ENCODE peak calls at places on chromosomes 13 and 19, in six cellular contexts. One of them, this sample, is unnamed.

GRCh38 chr19:54674021-54674617 is 11.3 kb downstream of the LILRB4 start:
- DNase-seq in AG10803: peak; percentile 23
- DNase-seq in IMR-90: no peak
- DNase-seq in globus pallidus: no peak
- DNase-seq in stimulated activated CD8-positive, alpha-beta memory T cell treated with anti-CD3 and anti-CD28 coated beads, Interleukin-4, amount 100 ng/mL, for 1 hour: no peak
- DNase-seq in WTC11: no peak
- DNase-seq in this sample: no peak

GRCh38 chr13:62094937-62095336 is 679.3 kb upstream of the PCDH20 start:
- DNase-seq in AG10803: no peak
- DNase-seq in IMR-90: no peak
- DNase-seq in WTC11: no peak
- DNase-seq in globus pallidus: no peak
- DNase-seq in stimulated activated CD8-positive, alpha-beta memory T cell treated with anti-CD3 and anti-CD28 coated beads, Interleukin-4, amount 100 ng/mL, for 1 hour: no peak
- DNase-seq in this sample: no peak

GRCh38 chr13:83352391-83352790 is 529.9 kb downstream of the SLITRK1 start:
- DNase-seq in stimulated activated CD8-positive, alpha-beta memory T cell treated with anti-CD3 and anti-CD28 coated beads, Interleukin-4, amount 100 ng/mL, for 1 hour: no peak
- DNase-seq in globus pallidus: no peak
- DNase-seq in WTC11: no peak
- DNase-seq in AG10803: no peak
- DNase-seq in IMR-90: no peak
- DNase-seq in this sample: peak; percentile 2

GRCh38 chr13:84776578-84776977 is 894.3 kb upstream of the SLITRK1 start:
- DNase-seq in stimulated activated CD8-positive, alpha-beta memory T cell treated with anti-CD3 and anti-CD28 coated beads, Interleukin-4, amount 100 ng/mL, for 1 hour: no peak
- DNase-seq in IMR-90: no peak
- DNase-seq in AG10803: no peak
- DNase-seq in globus pallidus: no peak
- DNase-seq in WTC11: no peak
- DNase-seq in this sample: no peak

GRCh38 chr13:20294497-20294896 is 62.4 kb upstream of the GJB6 start:
- DNase-seq in stimulated activated CD8-positive, alpha-beta memory T cell treated with anti-CD3 and anti-CD28 coated beads, Interleukin-4, amount 100 ng/mL, for 1 hour: no peak
- DNase-seq in IMR-90: no peak
- DNase-seq in AG10803: no peak
- DNase-seq in globus pallidus: no peak
- DNase-seq in WTC11: peak; percentile 43
- DNase-seq in this sample: no peak

GRCh38 chr13:40777166-40777956 is 6.4 kb upstream of the MRPS31 start:
- DNase-seq in stimulated activated CD8-positive, alpha-beta memory T cell treated with anti-CD3 and anti-CD28 coated beads, Interleukin-4, amount 100 ng/mL, for 1 hour: no peak
- DNase-seq in AG10803: peak; percentile 46
- DNase-seq in IMR-90: peak; percentile 37
- DNase-seq in WTC11: peak; percentile 28
- DNase-seq in globus pallidus: peak; percentile 64
- DNase-seq in this sample: peak; percentile 36

GRCh38 chr19:35760711-35761349 is 2.9 kb downstream of the PROSER3 start:
- DNase-seq in globus pallidus: no peak
- DNase-seq in IMR-90: no peak
- DNase-seq in AG10803: no peak
- DNase-seq in WTC11: no peak
- DNase-seq in stimulated activated CD8-positive, alpha-beta memory T cell treated with anti-CD3 and anti-CD28 coated beads, Interleukin-4, amount 100 ng/mL, for 1 hour: no peak
- DNase-seq in this sample: no peak

GRCh38 chr13:94704347-94705080 is 7.8 kb downstream of the SOX21 start:
- DNase-seq in IMR-90: no peak
- DNase-seq in AG10803: no peak
- DNase-seq in globus pallidus: no peak
- DNase-seq in stimulated activated CD8-positive, alpha-beta memory T cell treated with anti-CD3 and anti-CD28 coated beads, Interleukin-4, amount 100 ng/mL, for 1 hour: no peak
- DNase-seq in WTC11: peak; percentile 32
- DNase-seq in this sample: no peak

GRCh38 chr19:52190679-52191293 is 934 bp downstream of the PPP2R1A start:
- DNase-seq in WTC11: peak; percentile 38
- DNase-seq in stimulated activated CD8-positive, alpha-beta memory T cell treated with anti-CD3 and anti-CD28 coated beads, Interleukin-4, amount 100 ng/mL, for 1 hour: no peak
- DNase-seq in AG10803: peak; percentile 46
- DNase-seq in globus pallidus: no peak
- DNase-seq in IMR-90: peak; percentile 46
- DNase-seq in this sample: peak; percentile 40

GRCh38 chr19:44356383-44357111 is at the start of gene ZNF112:
- DNase-seq in IMR-90: peak; percentile 91
- DNase-seq in globus pallidus: peak; percentile 98
- DNase-seq in stimulated activated CD8-positive, alpha-beta memory T cell treated with anti-CD3 and anti-CD28 coated beads, Interleukin-4, amount 100 ng/mL, for 1 hour: no peak
- DNase-seq in AG10803: peak; percentile 89
- DNase-seq in WTC11: peak; percentile 91
- DNase-seq in this sample: peak; percentile 90

GRCh38 chr19:12681074-12681987 is at the start of gene DHPS:
- DNase-seq in IMR-90: peak; percentile 98
- DNase-seq in WTC11: peak; percentile 92
- DNase-seq in globus pallidus: peak; percentile 93
- DNase-seq in stimulated activated CD8-positive, alpha-beta memory T cell treated with anti-CD3 and anti-CD28 coated beads, Interleukin-4, amount 100 ng/mL, for 1 hour: peak; percentile 73
- DNase-seq in AG10803: peak; percentile 98
- DNase-seq in this sample: peak; percentile 96

GRCh38 chr13:50123862-50124535 is 108.8 kb downstream of the KCNRG start:
- DNase-seq in stimulated activated CD8-positive, alpha-beta memory T cell treated with anti-CD3 and anti-CD28 coated beads, Interleukin-4, amount 100 ng/mL, for 1 hour: peak; percentile 61
- DNase-seq in WTC11: peak; percentile 87
- DNase-seq in IMR-90: peak; percentile 97
- DNase-seq in globus pallidus: peak; percentile 97
- DNase-seq in AG10803: peak; percentile 98
- DNase-seq in this sample: peak; percentile 87

GRCh38 chr13:33186851-33187250 is 98.7 kb downstream of the STARD13 start:
- DNase-seq in globus pallidus: no peak
- DNase-seq in AG10803: no peak
- DNase-seq in IMR-90: peak; percentile 89
- DNase-seq in stimulated activated CD8-positive, alpha-beta memory T cell treated with anti-CD3 and anti-CD28 coated beads, Interleukin-4, amount 100 ng/mL, for 1 hour: no peak
- DNase-seq in WTC11: no peak
- DNase-seq in this sample: peak; percentile 94

GRCh38 chr13:31697290-31697689 is 42.0 kb upstream of the RXFP2 start:
- DNase-seq in stimulated activated CD8-positive, alpha-beta memory T cell treated with anti-CD3 and anti-CD28 coated beads, Interleukin-4, amount 100 ng/mL, for 1 hour: no peak
- DNase-seq in IMR-90: no peak
- DNase-seq in WTC11: no peak
- DNase-seq in globus pallidus: no peak
- DNase-seq in AG10803: peak; percentile 24
- DNase-seq in this sample: peak; percentile 23

GRCh38 chr19:56083668-56084067 is 37.4 kb downstream of the ZNF787 start:
- DNase-seq in AG10803: no peak
- DNase-seq in WTC11: no peak
- DNase-seq in IMR-90: no peak
- DNase-seq in globus pallidus: no peak
- DNase-seq in stimulated activated CD8-positive, alpha-beta memory T cell treated with anti-CD3 and anti-CD28 coated beads, Interleukin-4, amount 100 ng/mL, for 1 hour: no peak
- DNase-seq in this sample: no peak

GRCh38 chr13:39253774-39254173 is 215.5 kb downstream of the NHLRC3 start:
- DNase-seq in AG10803: peak; percentile 3
- DNase-seq in stimulated activated CD8-positive, alpha-beta memory T cell treated with anti-CD3 and anti-CD28 coated beads, Interleukin-4, amount 100 ng/mL, for 1 hour: no peak
- DNase-seq in globus pallidus: no peak
- DNase-seq in IMR-90: peak; percentile 59
- DNase-seq in WTC11: no peak
- DNase-seq in this sample: no peak

GRCh38 chr13:109840201-109840892 is 54.0 kb upstream of the IRS2 start:
- DNase-seq in IMR-90: peak; percentile 56
- DNase-seq in AG10803: peak; percentile 88
- DNase-seq in WTC11: no peak
- DNase-seq in globus pallidus: no peak
- DNase-seq in stimulated activated CD8-positive, alpha-beta memory T cell treated with anti-CD3 and anti-CD28 coated beads, Interleukin-4, amount 100 ng/mL, for 1 hour: no peak
- DNase-seq in this sample: peak; percentile 75

GRCh38 chr13:46995874-46996273 is 99.0 kb upstream of the HTR2A start:
- DNase-seq in IMR-90: no peak
- DNase-seq in globus pallidus: no peak
- DNase-seq in AG10803: no peak
- DNase-seq in stimulated activated CD8-positive, alpha-beta memory T cell treated with anti-CD3 and anti-CD28 coated beads, Interleukin-4, amount 100 ng/mL, for 1 hour: no peak
- DNase-seq in WTC11: no peak
- DNase-seq in this sample: no peak

GRCh38 chr13:33017410-33017929 is 1.2 kb downstream of the KL start:
- DNase-seq in IMR-90: peak; percentile 6
- DNase-seq in stimulated activated CD8-positive, alpha-beta memory T cell treated with anti-CD3 and anti-CD28 coated beads, Interleukin-4, amount 100 ng/mL, for 1 hour: no peak
- DNase-seq in globus pallidus: peak; percentile 29
- DNase-seq in AG10803: peak; percentile 29
- DNase-seq in WTC11: peak; percentile 34
- DNase-seq in this sample: peak; percentile 44

GRCh38 chr19:12956446-12957388 is at the start of gene GADD45GIP1:
- DNase-seq in globus pallidus: peak; percentile 63
- DNase-seq in stimulated activated CD8-positive, alpha-beta memory T cell treated with anti-CD3 and anti-CD28 coated beads, Interleukin-4, amount 100 ng/mL, for 1 hour: no peak
- DNase-seq in IMR-90: peak; percentile 69
- DNase-seq in AG10803: peak; percentile 74
- DNase-seq in WTC11: peak; percentile 78
- DNase-seq in this sample: peak; percentile 53

GRCh38 chr13:76350399-76350798 is 535.8 kb downstream of the KCTD12 start:
- DNase-seq in globus pallidus: no peak
- DNase-seq in stimulated activated CD8-positive, alpha-beta memory T cell treated with anti-CD3 and anti-CD28 coated beads, Interleukin-4, amount 100 ng/mL, for 1 hour: no peak
- DNase-seq in IMR-90: peak; percentile 16
- DNase-seq in AG10803: no peak
- DNase-seq in WTC11: no peak
- DNase-seq in this sample: no peak

This sample was measured in astrocyte.